ENCODE peak calls at places on chromosomes 7 and 10, in seven cellular contexts. P, K, E, J, Y, T and G are unnamed samples.

GRCh38 chr7:41093141-41093540 is 609.7 kb downstream of the INHBA start:
- DNase-seq in Y (no peak), P (no peak), J (no peak), E (no peak), T (no peak), K (no peak), G (no peak)

GRCh38 chr10:76717141-76717540 is 920.5 kb downstream of the KCNMA1 start:
- DNase-seq in J (no peak), T (no peak), Y (no peak), K (peak), E (no peak), P (no peak), G (no peak)

GRCh38 chr7:138233189-138233588 is 156.9 kb downstream of the AKR1D1 start:
- DNase-seq in E (no peak), T (peak), J (no peak), K (no peak), P (no peak), Y (no peak), G (no peak)

GRCh38 chr7:137454169-137455166 is 110.9 kb upstream of the PTN start:
- DNase-seq in P (no peak), E (peak), T (no peak), K (peak), J (no peak), Y (peak), G (peak)

GRCh38 chr10:82574081-82574480 is 699.1 kb downstream of the NRG3 start:
- DNase-seq in K (no peak), Y (no peak), J (no peak), E (no peak), T (no peak), P (no peak), G (no peak)

GRCh38 chr7:68892211-68892610 is 706.1 kb upstream of the AUTS2 start:
- DNase-seq in Y (no peak), P (no peak), E (no peak), K (no peak), T (no peak), J (no peak), G (no peak)

GRCh38 chr7:158052381-158053095 is 535.1 kb downstream of the PTPRN2 start:
- DNase-seq in E (no peak), K (no peak), T (no peak), P (no peak), Y (no peak), J (no peak), G (no peak)

GRCh38 chr7:77293046-77293445 is 93.4 kb upstream of the FGL2 start:
- DNase-seq in P (no peak), Y (no peak), J (no peak), T (no peak), K (no peak), E (no peak), G (no peak)

GRCh38 chr10:86251426-86251825 is 115.2 kb downstream of the GRID1 start:
- DNase-seq in P (peak), J (no peak), T (no peak), Y (no peak), E (no peak), K (no peak), G (no peak)

GRCh38 chr10:110803239-110803593 is 68.5 kb upstream of the PDCD4 start:
- DNase-seq in Y (no peak), E (no peak), K (no peak), T (no peak), P (no peak), J (no peak), G (no peak)

GRCh38 chr7:134737561-134738353 is 41.7 kb upstream of the CALD1 start:
- DNase-seq in Y (no peak), K (peak), T (no peak), E (no peak), J (no peak), P (no peak), G (peak)

GRCh38 chr7:155999631-156000489 is 187.6 kb upstream of the SHH start:
- DNase-seq in Y (no peak), E (no peak), J (no peak), T (no peak), K (no peak), P (no peak), G (no peak)

GRCh38 chr7:44307301-44307900 is 18.0 kb downstream of the CAMK2B start:
- DNase-seq in T (peak), J (no peak), E (no peak), Y (peak), K (peak), P (no peak), G (no peak)

GRCh38 chr10:116147162-116147906 is 125.7 kb downstream of the GFRA1 start:
- DNase-seq in Y (no peak), P (no peak), J (no peak), T (no peak), E (no peak), K (no peak), G (no peak)

GRCh38 chr7:22565315-22565811 is 65.4 kb upstream of the STEAP1B start:
- DNase-seq in J (no peak), K (peak), P (peak), E (no peak), Y (no peak), T (no peak), G (no peak)

GRCh38 chr7:74015670-74016069 is 12.3 kb upstream of the ELN start:
- DNase-seq in K (no peak), P (no peak), E (no peak), J (no peak), Y (no peak), T (no peak), G (no peak)

GRCh38 chr7:101772508-101773306 is 44.7 kb upstream of the CUX1 start:
- DNase-seq in P (no peak), K (no peak), T (no peak), Y (no peak), E (no peak), J (no peak), G (no peak)

GRCh38 chr7:1749864-1750466 is 79.9 kb downstream of the ELFN1 start:
- DNase-seq in P (no peak), K (no peak), E (no peak), J (no peak), Y (no peak), T (no peak), G (no peak)

GRCh38 chr7:154984601-154985188 is 18.2 kb downstream of the PAXIP1 start:
- DNase-seq in Y (no peak), P (no peak), T (no peak), E (no peak), J (no peak), K (no peak), G (no peak)

DNA sequence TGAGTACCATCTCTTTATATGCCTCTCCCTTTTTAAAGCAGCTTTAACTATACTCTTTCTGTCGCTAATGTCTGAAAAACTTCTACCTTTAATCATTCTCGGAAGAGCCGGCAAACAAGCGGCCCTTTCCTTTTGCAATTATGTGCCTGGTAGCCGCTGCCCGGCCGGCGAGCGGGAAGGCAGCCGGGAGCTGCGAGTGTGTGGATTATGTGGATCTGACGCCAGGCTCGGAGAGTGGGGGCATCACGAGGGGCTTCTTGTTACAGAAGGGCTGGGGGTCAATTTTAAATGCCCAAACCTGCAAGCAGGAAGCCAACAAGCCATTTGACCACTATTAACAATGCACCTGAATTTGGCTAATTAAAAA is 121.0 kb downstream of the BUB3 start:
- DNase-seq in P (no peak), J (no peak), K (no peak), E (no peak), T (no peak), Y (no peak), G (no peak)
- H3K4me3 ChIP-seq in P (no peak), J (no peak), K (no peak), E (no peak), T (peak), Y (peak), G (no peak)

GRCh38 chr7:47587389-47587788 is 5.5 kb upstream of the TNS3 start:
- DNase-seq in E (no peak), Y (no peak), P (peak), K (no peak), J (no peak), T (peak), G (no peak)
- H3K27ac ChIP-seq in E (no peak), Y (no peak), P (peak), K (no peak), J (no peak), T (no peak), G (no peak)

GRCh38 chr7:24708244-24708643 is 49.0 kb downstream of the GSDME start:
- DNase-seq in K (peak), T (no peak), J (no peak), P (no peak), Y (no peak), E (no peak), G (no peak)
- TF ChIP-seq POLR2A in K (no peak), T (no peak), J (no peak), P (no peak), Y (no peak), E (no peak), G (no peak)

GRCh38 chr10:33333260-33334169 is 952 bp downstream of the NRP1 start:
- DNase-seq in E (no peak), K (no peak), T (no peak), J (no peak), Y (no peak), P (no peak), G (no peak)

GRCh38 chr10:33332183-33333031 is 2.1 kb downstream of the NRP1 start:
- DNase-seq in K (peak), Y (no peak), T (no peak), J (no peak), E (no peak), P (no peak), G (no peak)

GRCh38 chr10:33329178-33329577 is 5.3 kb downstream of the NRP1 start:
- DNase-seq in J (no peak), K (no peak), T (no peak), P (no peak), E (no peak), Y (no peak), G (no peak)

GRCh38 chr10:33330543-33331019 is 3.9 kb downstream of the NRP1 start:
- DNase-seq in T (peak), E (peak), P (peak), J (peak), K (peak), Y (peak), G (peak)

DNA sequence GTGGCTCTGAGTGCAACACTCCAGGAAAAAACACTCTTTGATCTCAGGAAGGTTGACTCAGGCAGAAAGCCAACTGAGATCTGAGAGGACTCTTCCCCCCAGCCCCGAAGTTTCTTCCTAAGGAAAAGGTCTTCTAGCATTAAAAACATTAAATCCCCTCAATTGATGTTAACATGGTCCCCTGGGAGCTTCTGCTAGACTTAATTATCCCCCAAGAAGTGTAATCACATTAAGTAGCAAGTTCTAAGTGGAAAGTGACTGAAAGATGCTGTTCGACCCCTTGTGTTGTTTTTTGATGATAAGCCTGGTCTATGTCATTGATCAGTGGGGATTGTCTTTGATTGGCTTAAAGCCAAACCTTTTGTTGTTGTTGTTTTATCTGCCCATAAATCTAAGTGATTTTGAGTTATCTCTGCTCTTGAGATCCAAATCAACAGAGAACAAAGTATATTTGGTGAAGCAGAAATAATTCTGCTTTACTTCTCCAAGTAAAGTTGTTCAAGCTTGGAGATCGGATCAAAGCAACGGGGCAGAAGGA is 3.4 kb downstream of the NRP1 start:
- DNase-seq in T (no peak), P (no peak), Y (no peak), K (no peak), J (no peak), E (no peak), G (no peak)
- H3K4me3 ChIP-seq in T (peak), P (peak), Y (peak), K (peak), J (no peak), E (peak), G (peak)

GRCh38 chr7:112238330-112238729 is 31.8 kb downstream of the ZNF277 start:
- DNase-seq in J (no peak), P (no peak), E (no peak), Y (no peak), T (no peak), K (no peak), G (no peak)

GRCh38 chr7:112236597-112236996 is 30.1 kb downstream of the ZNF277 start:
- DNase-seq in E (no peak), J (no peak), P (no peak), Y (no peak), K (no peak), T (no peak), G (no peak)

GRCh38 chr7:112234147-112234546 is 27.7 kb downstream of the ZNF277 start:
- DNase-seq in T (no peak), P (no peak), E (no peak), K (no peak), J (no peak), Y (no peak), G (no peak)

GRCh38 chr7:112233048-112233697 is 26.7 kb downstream of the ZNF277 start:
- DNase-seq in Y (no peak), E (no peak), P (no peak), J (no peak), T (no peak), K (no peak), G (no peak)

DNA sequence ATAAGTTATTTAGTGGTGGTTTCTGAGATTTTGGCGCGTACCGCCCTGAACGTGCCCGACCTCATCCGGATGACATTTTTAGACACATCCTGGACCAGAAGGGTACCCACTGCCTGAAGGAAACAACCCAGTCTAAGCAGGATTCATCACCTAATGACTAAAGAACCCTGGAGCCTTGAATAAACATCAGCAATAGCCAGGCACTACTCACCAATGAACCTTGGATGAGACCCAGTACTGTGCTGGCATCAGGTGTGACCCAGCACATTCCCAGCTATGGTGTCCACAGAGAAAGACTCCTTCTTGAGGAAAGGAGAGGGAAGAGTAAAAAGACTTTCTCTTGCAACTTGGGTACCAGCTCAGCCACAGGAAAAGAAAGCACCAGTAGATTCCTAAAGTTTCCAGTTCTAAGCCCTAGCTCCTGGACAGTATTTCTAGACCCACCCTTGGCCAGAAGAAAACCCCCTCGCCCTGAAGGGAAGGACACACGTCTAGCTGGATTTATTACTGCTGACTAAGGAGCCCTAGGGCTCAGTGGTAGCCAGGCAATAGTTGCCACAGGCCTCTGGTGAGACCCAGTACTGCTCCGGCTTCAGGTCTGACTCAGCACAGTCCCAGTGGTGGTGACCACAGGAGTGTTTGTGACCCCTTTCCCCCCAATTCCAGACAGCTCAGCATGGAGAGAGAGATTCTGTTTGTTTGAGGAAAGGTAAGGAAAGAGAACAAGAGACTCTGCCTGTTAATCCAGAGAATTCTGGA is 32.5 kb downstream of the ZNF277 start:
- DNase-seq in J (no peak), Y (no peak), P (no peak), K (peak), E (no peak), T (no peak), G (no peak)
- H3K27ac ChIP-seq in J (no peak), Y (no peak), P (no peak), K (no peak), E (no peak), T (no peak), G (no peak)

DNA sequence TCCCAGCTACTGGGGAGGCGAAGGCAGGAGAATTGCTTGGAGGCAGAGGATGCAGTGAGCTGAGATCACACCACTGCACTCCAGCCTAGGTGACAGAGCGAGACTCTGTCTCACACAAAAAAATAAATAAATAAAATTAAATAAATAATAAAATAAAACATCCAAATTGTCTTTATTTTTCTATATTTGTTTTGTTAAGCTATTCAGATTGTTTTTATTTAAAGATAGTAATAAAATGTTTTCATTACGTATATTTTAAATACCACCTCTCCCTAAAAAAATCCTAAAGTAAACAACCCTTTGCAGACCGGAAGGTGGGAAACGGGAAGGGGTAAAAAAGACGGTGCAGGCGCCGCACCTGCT is 70.7 kb upstream of the TNRC18 start:
- DNase-seq in T (no peak), E (no peak), J (no peak), K (no peak), P (no peak), Y (no peak), G (no peak)
- TF ChIP-seq POLR2A in T (no peak), E (no peak), J (no peak), K (no peak), P (no peak), Y (no peak), G (no peak)